ENCODE peak calls at places on chromosomes 5 and 9, in four cellular contexts. One of them, this sample, is unnamed. For H3K4me1 and H3K9me3, the result is how much of the 10 kb centered on the place peaks cover.

GRCh38 chr5:76143884-76144283 is 60.7 kb downstream of the SV2C start:
- DNase-seq in ascending aorta: no peak
- DNase-seq in astrocyte: no peak
- DNase-seq in heart right ventricle: no peak
- DNase-seq in this sample: no peak

GRCh38 chr5:173477320-173478055 is 139.0 kb downstream of the BOD1 start:
- DNase-seq in astrocyte: peak
- DNase-seq in heart right ventricle: no peak
- DNase-seq in ascending aorta: peak
- DNase-seq in this sample: no peak

GRCh38 chr9:23426144-23426543 is 399.9 kb downstream of the ELAVL2 start:
- DNase-seq in heart right ventricle: no peak
- DNase-seq in ascending aorta: no peak
- DNase-seq in astrocyte: no peak
- DNase-seq in this sample: no peak

GRCh38 chr5:176740702-176741565 is 69.4 kb upstream of the UNC5A start:
- DNase-seq in heart right ventricle: no peak
- DNase-seq in astrocyte: no peak
- DNase-seq in ascending aorta: peak
- DNase-seq in this sample: no peak

GRCh38 chr5:68007446-68007845 is 208.1 kb upstream of the PIK3R1 start:
- DNase-seq in astrocyte: peak
- DNase-seq in ascending aorta: no peak
- DNase-seq in heart right ventricle: no peak
- DNase-seq in this sample: no peak

GRCh38 chr9:2427016-2427891 is 194.3 kb upstream of the VLDLR start:
- DNase-seq in heart right ventricle: no peak
- DNase-seq in ascending aorta: no peak
- DNase-seq in astrocyte: no peak
- DNase-seq in this sample: no peak

GRCh38 chr9:125146247-125146646 is 2.9 kb upstream of the SCAI start:
- DNase-seq in heart right ventricle: no peak
- DNase-seq in ascending aorta: no peak
- DNase-seq in astrocyte: peak
- DNase-seq in this sample: no peak

GRCh38 chr5:138662599-138662998 is 87.4 kb upstream of the HSPA9 start:
- DNase-seq in ascending aorta: peak
- DNase-seq in heart right ventricle: no peak
- DNase-seq in astrocyte: no peak
- DNase-seq in this sample: no peak

GRCh38 chr9:124182741-124183140 is 75.0 kb upstream of the NEK6 start:
- DNase-seq in ascending aorta: no peak
- DNase-seq in astrocyte: no peak
- DNase-seq in heart right ventricle: no peak
- DNase-seq in this sample: no peak

GRCh38 chr5:172473427-172473826 is 19.1 kb upstream of the SH3PXD2B start:
- DNase-seq in ascending aorta: no peak
- DNase-seq in astrocyte: no peak
- DNase-seq in heart right ventricle: no peak
- DNase-seq in this sample: no peak

GRCh38 chr9:129162497-129162896 is 15.6 kb downstream of the IER5L start:
- DNase-seq in astrocyte: no peak
- DNase-seq in heart right ventricle: no peak
- DNase-seq in ascending aorta: no peak
- DNase-seq in this sample: no peak

GRCh38 chr9:129570450-129571297 is 50.2 kb downstream of the C9orf50 start:
- DNase-seq in heart right ventricle: peak
- DNase-seq in astrocyte: peak
- DNase-seq in ascending aorta: peak
- DNase-seq in this sample: peak

GRCh38 chr5:150649828-150650712 is 9.6 kb downstream of the SYNPO start:
- DNase-seq in astrocyte: no peak
- DNase-seq in ascending aorta: no peak
- DNase-seq in heart right ventricle: no peak
- DNase-seq in this sample: no peak

GRCh38 chr9:111533099-111533785 is 8.3 kb downstream of the ZNF483 start:
- DNase-seq in ascending aorta: no peak
- DNase-seq in heart right ventricle: no peak
- DNase-seq in astrocyte: peak
- DNase-seq in this sample: no peak

GRCh38 chr9:100277166-100277979 is 75.4 kb downstream of the TEX10 start:
- DNase-seq in astrocyte: peak
- DNase-seq in ascending aorta: no peak
- DNase-seq in heart right ventricle: no peak
- DNase-seq in this sample: no peak

GRCh38 chr9:107332883-107333282 is 49.8 kb downstream of the RAD23B start:
- DNase-seq in ascending aorta: no peak
- DNase-seq in astrocyte: no peak
- DNase-seq in heart right ventricle: no peak
- DNase-seq in this sample: no peak

GRCh38 chr5:122999947-123000563 is 36.5 kb downstream of the PPIC start:
- DNase-seq in heart right ventricle: peak
- DNase-seq in ascending aorta: peak
- DNase-seq in astrocyte: peak
- DNase-seq in this sample: no peak

GRCh38 chr5:71899865-71900342 is 180.8 kb downstream of the CARTPT start:
- DNase-seq in ascending aorta: no peak
- DNase-seq in heart right ventricle: peak
- DNase-seq in astrocyte: peak
- DNase-seq in this sample: no peak

GRCh38 chr5:67878911-67879310 is 336.6 kb upstream of the PIK3R1 start:
- DNase-seq in astrocyte: no peak
- DNase-seq in ascending aorta: no peak
- DNase-seq in heart right ventricle: no peak
- DNase-seq in this sample: no peak

GRCh38 chr5:51347704-51348103 is 35.5 kb upstream of the ISL1 start:
- DNase-seq in astrocyte: no peak
- DNase-seq in heart right ventricle: no peak
- DNase-seq in ascending aorta: no peak
- DNase-seq in this sample: no peak

GRCh38 chr5:81749186-81749561 is 1.7 kb downstream of the SSBP2 start:
- DNase-seq in astrocyte: no peak
- DNase-seq in heart right ventricle: no peak
- DNase-seq in ascending aorta: no peak
- DNase-seq in this sample: no peak

GRCh38 chr9:135504262-135505229 is 4.1 kb downstream of the MRPS2 start:
- DNase-seq in astrocyte: peak
- DNase-seq in ascending aorta: no peak
- DNase-seq in heart right ventricle: peak
- DNase-seq in this sample: no peak

GRCh38 chr5:54307583-54307982 is 2.8 kb downstream of the ARL15 start:
- DNase-seq in astrocyte: no peak
- DNase-seq in heart right ventricle: no peak
- DNase-seq in ascending aorta: no peak
- DNase-seq in this sample: no peak

GRCh38 chr9:112970939-112971338 is 41.1 kb downstream of the ZNF883 start:
- DNase-seq in ascending aorta: no peak
- DNase-seq in heart right ventricle: no peak
- DNase-seq in astrocyte: no peak
- DNase-seq in this sample: no peak

GRCh38 chr9:134325096-134325812 is 1.0 kb upstream of the RXRA start:
- DNase-seq in astrocyte: peak
- DNase-seq in ascending aorta: no peak
- DNase-seq in heart right ventricle: peak
- DNase-seq in this sample: no peak

GRCh38 chr9:93956183-93956784 is 1.1 kb upstream of the BARX1 start:
- DNase-seq in ascending aorta: no peak
- DNase-seq in heart right ventricle: no peak
- DNase-seq in astrocyte: no peak
- DNase-seq in this sample: no peak

GRCh38 chr5:138212828-138213160 is 329 bp downstream of the CDC23 start:
- DNase-seq in heart right ventricle: no peak
- DNase-seq in ascending aorta: no peak
- DNase-seq in astrocyte: peak
- DNase-seq in this sample: no peak

GRCh38 chr9:18480649-18481048 is 6.7 kb downstream of the ADAMTSL1 start:
- DNase-seq in astrocyte: peak
- DNase-seq in ascending aorta: no peak
- DNase-seq in heart right ventricle: no peak
- DNase-seq in this sample: no peak
- H3K4me1 ChIP-seq in astrocyte: half or more
- H3K4me1 ChIP-seq in ascending aorta: under half
- H3K4me1 ChIP-seq in heart right ventricle: under half
- H3K4me1 ChIP-seq in this sample: half or more

GRCh38 chr5:52356311-52356918 is 431.3 kb upstream of the ITGA1 start:
- DNase-seq in ascending aorta: no peak
- DNase-seq in astrocyte: no peak
- DNase-seq in heart right ventricle: no peak
- DNase-seq in this sample: no peak
- TF ChIP-seq CTCF in ascending aorta: no peak
- TF ChIP-seq CTCF in astrocyte: peak
- TF ChIP-seq CTCF in heart right ventricle: peak
- TF ChIP-seq CTCF in this sample: no peak

GRCh38 chr5:142675211-142675599 is 10.7 kb downstream of the FGF1 start:
- DNase-seq in ascending aorta: no peak
- DNase-seq in heart right ventricle: no peak
- DNase-seq in astrocyte: no peak
- DNase-seq in this sample: no peak

GRCh38 chr5:142680605-142681259 is 5.2 kb downstream of the FGF1 start:
- DNase-seq in heart right ventricle: no peak
- DNase-seq in ascending aorta: peak
- DNase-seq in astrocyte: peak
- DNase-seq in this sample: no peak

GRCh38 chr5:142679744-142680143 is 6.1 kb downstream of the FGF1 start:
- DNase-seq in ascending aorta: peak
- DNase-seq in heart right ventricle: no peak
- DNase-seq in astrocyte: no peak
- DNase-seq in this sample: no peak

GRCh38 chr5:142677212-142677611 is 8.7 kb downstream of the FGF1 start:
- DNase-seq in ascending aorta: no peak
- DNase-seq in heart right ventricle: no peak
- DNase-seq in astrocyte: no peak
- DNase-seq in this sample: no peak

GRCh38 chr5:142678615-142679014 is 7.3 kb downstream of the FGF1 start:
- DNase-seq in heart right ventricle: no peak
- DNase-seq in ascending aorta: no peak
- DNase-seq in astrocyte: no peak
- DNase-seq in this sample: no peak
- H3K9me3 ChIP-seq in heart right ventricle: under half
- H3K9me3 ChIP-seq in ascending aorta: under half
- H3K9me3 ChIP-seq in astrocyte: under half
- H3K9me3 ChIP-seq in this sample: under half

GRCh38 chr9:128106181-128106939 is 21.2 kb downstream of the PTGES2 start:
- DNase-seq in heart right ventricle: no peak
- DNase-seq in ascending aorta: no peak
- DNase-seq in astrocyte: no peak
- DNase-seq in this sample: no peak
- H3K4me1 ChIP-seq in heart right ventricle: under half
- H3K4me1 ChIP-seq in ascending aorta: under half
- H3K4me1 ChIP-seq in astrocyte: under half
- H3K4me1 ChIP-seq in this sample: under half

DNA sequence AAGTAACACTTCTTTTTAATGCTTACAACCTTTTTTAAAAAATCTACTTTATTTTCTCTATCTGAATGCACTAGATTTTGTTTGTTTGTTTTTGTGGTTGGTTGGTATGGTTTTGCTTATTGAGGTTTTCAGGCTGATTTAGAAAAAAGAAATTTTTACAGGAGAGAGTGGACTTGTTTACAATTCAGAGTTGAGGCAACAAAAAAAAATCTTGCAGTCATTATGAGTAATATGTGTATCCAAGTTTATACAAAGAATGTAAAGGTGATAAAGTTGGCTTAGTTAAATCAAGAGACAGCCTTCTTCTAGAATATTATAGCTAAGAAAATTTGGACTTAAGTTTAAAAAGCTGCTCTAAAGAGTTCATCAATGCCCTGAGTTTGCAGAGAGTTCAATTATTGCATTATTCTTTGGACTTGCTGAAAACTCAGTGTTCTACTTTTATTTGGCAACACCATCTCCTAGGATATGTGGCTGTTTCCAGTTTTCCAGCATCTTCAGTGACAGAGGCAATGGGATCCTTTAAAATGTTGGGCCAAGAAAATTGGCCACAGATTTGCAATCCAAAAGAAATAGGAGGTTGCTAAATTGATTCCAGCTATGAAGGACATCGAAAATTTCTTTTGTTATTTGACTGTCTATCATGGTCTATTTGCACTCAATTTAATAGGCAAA is 10.7 kb downstream of the STK32A start:
- DNase-seq in heart right ventricle: no peak
- DNase-seq in astrocyte: no peak
- DNase-seq in ascending aorta: no peak
- DNase-seq in this sample: no peak
- TF ChIP-seq CTCF in heart right ventricle: no peak
- TF ChIP-seq CTCF in astrocyte: no peak
- TF ChIP-seq CTCF in ascending aorta: no peak
- TF ChIP-seq CTCF in this sample: no peak

DNA sequence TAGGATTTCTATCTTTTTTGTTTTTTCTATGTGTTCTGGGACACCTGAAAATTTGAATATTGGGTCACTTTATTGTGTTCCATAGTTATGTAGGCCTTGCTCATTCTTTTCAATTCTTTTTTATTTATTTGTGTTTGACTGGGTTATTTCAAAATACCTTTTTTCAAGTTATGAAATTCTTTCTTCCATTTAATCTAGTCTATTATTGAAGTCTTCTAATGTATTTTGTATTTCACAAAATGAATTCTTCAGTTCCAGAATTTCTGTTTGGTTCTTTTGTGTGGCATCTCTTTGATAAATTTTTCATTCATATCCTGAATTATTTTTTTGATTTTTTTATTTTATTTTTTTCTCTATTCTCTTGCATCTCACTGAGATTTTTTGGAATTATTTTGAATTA is 628.8 kb downstream of the NR2F1-AS1 start:
- DNase-seq in ascending aorta: no peak
- DNase-seq in heart right ventricle: no peak
- DNase-seq in astrocyte: no peak
- DNase-seq in this sample: no peak
- H3K9me3 ChIP-seq in ascending aorta: under half
- H3K9me3 ChIP-seq in heart right ventricle: half or more
- H3K9me3 ChIP-seq in astrocyte: under half
- H3K9me3 ChIP-seq in this sample: under half

GRCh38 chr5:180116077-180116375 is 44.5 kb upstream of the RNF130 start:
- DNase-seq in astrocyte: no peak
- DNase-seq in heart right ventricle: no peak
- DNase-seq in ascending aorta: peak
- DNase-seq in this sample: no peak

GRCh38 chr5:180118391-180118791 is 46.8 kb upstream of the RNF130 start:
- DNase-seq in astrocyte: no peak
- DNase-seq in ascending aorta: peak
- DNase-seq in heart right ventricle: no peak
- DNase-seq in this sample: no peak

GRCh38 chr5:180115326-180116076 is 43.9 kb upstream of the RNF130 start:
- DNase-seq in astrocyte: no peak
- DNase-seq in heart right ventricle: no peak
- DNase-seq in ascending aorta: peak
- DNase-seq in this sample: no peak

GRCh38 chr5:180116441-180117377 is 45.1 kb upstream of the RNF130 start:
- DNase-seq in ascending aorta: peak
- DNase-seq in heart right ventricle: no peak
- DNase-seq in astrocyte: no peak
- DNase-seq in this sample: no peak

GRCh38 chr5:180117378-180117725 is 45.8 kb upstream of the RNF130 start:
- DNase-seq in heart right ventricle: no peak
- DNase-seq in astrocyte: no peak
- DNase-seq in ascending aorta: peak
- DNase-seq in this sample: no peak
- H3K4me1 ChIP-seq in heart right ventricle: under half
- H3K4me1 ChIP-seq in astrocyte: under half
- H3K4me1 ChIP-seq in ascending aorta: under half
- H3K4me1 ChIP-seq in this sample: under half

This sample was measured in thoracic aorta.